ENCODE peak calls at places on chromosomes 12 and 14, in eight cellular contexts. One of them, this sample, is unnamed.

GRCh38 chr12:116559330-116560080 is at the start of gene MAP1LC3B2:
- DNase-seq in fibroblast of villous mesenchyme: peak; percentile 87
- DNase-seq in AG04450: no peak
- DNase-seq in CD8-positive, alpha-beta T cell: peak; percentile 82
- DNase-seq in upper lobe of right lung: peak; percentile 81
- DNase-seq in stomach: peak; percentile 63
- DNase-seq in tibial artery: peak; percentile 41
- DNase-seq in cardiac muscle cell: peak; percentile 90
- DNase-seq in this sample: peak; percentile 85

GRCh38 chr12:12128665-12129064 is 57.9 kb downstream of the BCL2L14 start:
- DNase-seq in fibroblast of villous mesenchyme: no peak
- DNase-seq in AG04450: no peak
- DNase-seq in CD8-positive, alpha-beta T cell: no peak
- DNase-seq in upper lobe of right lung: no peak
- DNase-seq in stomach: no peak
- DNase-seq in tibial artery: no peak
- DNase-seq in cardiac muscle cell: no peak
- DNase-seq in this sample: no peak

GRCh38 chr12:42960087-42960527 is 370.6 kb upstream of the PRICKLE1 start:
- DNase-seq in fibroblast of villous mesenchyme: no peak
- DNase-seq in AG04450: no peak
- DNase-seq in CD8-positive, alpha-beta T cell: no peak
- DNase-seq in upper lobe of right lung: no peak
- DNase-seq in stomach: no peak
- DNase-seq in tibial artery: no peak
- DNase-seq in cardiac muscle cell: no peak
- DNase-seq in this sample: no peak

GRCh38 chr14:54976316-54976715 is 50.6 kb downstream of the WDHD1 start:
- DNase-seq in fibroblast of villous mesenchyme: peak; percentile 82
- DNase-seq in AG04450: peak; percentile 30
- DNase-seq in CD8-positive, alpha-beta T cell: no peak
- DNase-seq in upper lobe of right lung: no peak
- DNase-seq in stomach: no peak
- DNase-seq in tibial artery: no peak
- DNase-seq in cardiac muscle cell: peak; percentile 85
- DNase-seq in this sample: peak; percentile 85

GRCh38 chr12:106309671-106310313 is 7.3 kb downstream of the TCP11L2 start:
- DNase-seq in fibroblast of villous mesenchyme: peak; percentile 59
- DNase-seq in AG04450: peak; percentile 37
- DNase-seq in CD8-positive, alpha-beta T cell: no peak
- DNase-seq in upper lobe of right lung: no peak
- DNase-seq in stomach: no peak
- DNase-seq in tibial artery: no peak
- DNase-seq in cardiac muscle cell: peak; percentile 78
- DNase-seq in this sample: peak; percentile 57

GRCh38 chr12:62698701-62699101 is 232.1 kb downstream of the MON2 start:
- DNase-seq in fibroblast of villous mesenchyme: no peak
- DNase-seq in AG04450: no peak
- DNase-seq in CD8-positive, alpha-beta T cell: no peak
- DNase-seq in upper lobe of right lung: no peak
- DNase-seq in stomach: no peak
- DNase-seq in tibial artery: no peak
- DNase-seq in cardiac muscle cell: peak; percentile 70
- DNase-seq in this sample: peak; percentile 82

GRCh38 chr12:70609739-70610491 is 27.3 kb downstream of the PTPRB start:
- DNase-seq in fibroblast of villous mesenchyme: peak; percentile 3
- DNase-seq in AG04450: no peak
- DNase-seq in CD8-positive, alpha-beta T cell: no peak
- DNase-seq in upper lobe of right lung: peak; percentile 74
- DNase-seq in stomach: peak; percentile 48
- DNase-seq in tibial artery: peak; percentile 37
- DNase-seq in cardiac muscle cell: peak; percentile 53
- DNase-seq in this sample: peak; percentile 38

GRCh38 chr14:59032821-59033220 is 155.6 kb upstream of the DAAM1 start:
- DNase-seq in fibroblast of villous mesenchyme: no peak
- DNase-seq in AG04450: no peak
- DNase-seq in CD8-positive, alpha-beta T cell: no peak
- DNase-seq in upper lobe of right lung: no peak
- DNase-seq in stomach: no peak
- DNase-seq in tibial artery: no peak
- DNase-seq in cardiac muscle cell: no peak
- DNase-seq in this sample: no peak

GRCh38 chr14:54488646-54489317 is at the start of gene GMFB:
- DNase-seq in fibroblast of villous mesenchyme: peak; percentile 95
- DNase-seq in AG04450: peak; percentile 77
- DNase-seq in CD8-positive, alpha-beta T cell: peak; percentile 91
- DNase-seq in upper lobe of right lung: peak; percentile 96
- DNase-seq in stomach: peak; percentile 93
- DNase-seq in tibial artery: peak; percentile 92
- DNase-seq in cardiac muscle cell: peak; percentile 97
- DNase-seq in this sample: peak; percentile 96

GRCh38 chr12:15966426-15966825 is 55.3 kb downstream of the DERA start:
- DNase-seq in fibroblast of villous mesenchyme: no peak
- DNase-seq in AG04450: no peak
- DNase-seq in CD8-positive, alpha-beta T cell: no peak
- DNase-seq in upper lobe of right lung: no peak
- DNase-seq in stomach: no peak
- DNase-seq in tibial artery: no peak
- DNase-seq in cardiac muscle cell: peak; percentile 17
- DNase-seq in this sample: peak; percentile 29

GRCh38 chr12:47754881-47755280 is 3.8 kb downstream of the RAPGEF3 start:
- DNase-seq in fibroblast of villous mesenchyme: no peak
- DNase-seq in AG04450: no peak
- DNase-seq in CD8-positive, alpha-beta T cell: no peak
- DNase-seq in upper lobe of right lung: peak; percentile 88
- DNase-seq in stomach: peak; percentile 93
- DNase-seq in tibial artery: no peak
- DNase-seq in cardiac muscle cell: no peak
- DNase-seq in this sample: no peak

GRCh38 chr12:89542912-89543592 is 17.2 kb upstream of the POC1B start:
- DNase-seq in fibroblast of villous mesenchyme: peak; percentile 88
- DNase-seq in AG04450: peak; percentile 52
- DNase-seq in CD8-positive, alpha-beta T cell: peak; percentile 49
- DNase-seq in upper lobe of right lung: no peak
- DNase-seq in stomach: peak; percentile 76
- DNase-seq in tibial artery: peak; percentile 57
- DNase-seq in cardiac muscle cell: peak; percentile 92
- DNase-seq in this sample: peak; percentile 92

GRCh38 chr14:93231129-93231979 is 24.3 kb downstream of the UBR7 start:
- DNase-seq in fibroblast of villous mesenchyme: peak; percentile 53
- DNase-seq in AG04450: no peak
- DNase-seq in CD8-positive, alpha-beta T cell: no peak
- DNase-seq in upper lobe of right lung: peak; percentile 56
- DNase-seq in stomach: no peak
- DNase-seq in tibial artery: no peak
- DNase-seq in cardiac muscle cell: peak; percentile 59
- DNase-seq in this sample: peak; percentile 46

GRCh38 chr12:106519587-106519986 is 63.2 kb upstream of the RFX4 start:
- DNase-seq in fibroblast of villous mesenchyme: peak; percentile 56
- DNase-seq in AG04450: peak; percentile 54
- DNase-seq in CD8-positive, alpha-beta T cell: no peak
- DNase-seq in upper lobe of right lung: no peak
- DNase-seq in stomach: no peak
- DNase-seq in tibial artery: no peak
- DNase-seq in cardiac muscle cell: peak; percentile 54
- DNase-seq in this sample: peak; percentile 47

GRCh38 chr12:45331552-45331951 is 115.7 kb downstream of the ANO6 start:
- DNase-seq in fibroblast of villous mesenchyme: no peak
- DNase-seq in AG04450: no peak
- DNase-seq in CD8-positive, alpha-beta T cell: no peak
- DNase-seq in upper lobe of right lung: no peak
- DNase-seq in stomach: no peak
- DNase-seq in tibial artery: no peak
- DNase-seq in cardiac muscle cell: no peak
- DNase-seq in this sample: no peak

GRCh38 chr14:65043893-65044595 is 57.3 kb downstream of the FNTB start:
- DNase-seq in fibroblast of villous mesenchyme: no peak
- DNase-seq in AG04450: no peak
- DNase-seq in CD8-positive, alpha-beta T cell: no peak
- DNase-seq in upper lobe of right lung: no peak
- DNase-seq in stomach: no peak
- DNase-seq in tibial artery: no peak
- DNase-seq in cardiac muscle cell: no peak
- DNase-seq in this sample: no peak

GRCh38 chr12:2288001-2288400 is 235.2 kb downstream of the CACNA1C start:
- DNase-seq in fibroblast of villous mesenchyme: peak; percentile 67
- DNase-seq in AG04450: no peak
- DNase-seq in CD8-positive, alpha-beta T cell: no peak
- DNase-seq in upper lobe of right lung: peak; percentile 60
- DNase-seq in stomach: no peak
- DNase-seq in tibial artery: peak; percentile 37
- DNase-seq in cardiac muscle cell: peak; percentile 67
- DNase-seq in this sample: peak; percentile 42

GRCh38 chr12:29547844-29548243 is 50.4 kb upstream of the OVCH1 start:
- DNase-seq in fibroblast of villous mesenchyme: no peak
- DNase-seq in AG04450: no peak
- DNase-seq in CD8-positive, alpha-beta T cell: no peak
- DNase-seq in upper lobe of right lung: no peak
- DNase-seq in stomach: no peak
- DNase-seq in tibial artery: no peak
- DNase-seq in cardiac muscle cell: no peak
- DNase-seq in this sample: no peak

GRCh38 chr12:52819731-52820510 is 6.0 kb upstream of the KRT4 start:
- DNase-seq in fibroblast of villous mesenchyme: no peak
- DNase-seq in AG04450: no peak
- DNase-seq in CD8-positive, alpha-beta T cell: no peak
- DNase-seq in upper lobe of right lung: no peak
- DNase-seq in stomach: no peak
- DNase-seq in tibial artery: no peak
- DNase-seq in cardiac muscle cell: no peak
- DNase-seq in this sample: peak; percentile 23

GRCh38 chr12:52817699-52818238 is 3.9 kb upstream of the KRT4 start:
- DNase-seq in fibroblast of villous mesenchyme: no peak
- DNase-seq in AG04450: no peak
- DNase-seq in CD8-positive, alpha-beta T cell: no peak
- DNase-seq in upper lobe of right lung: no peak
- DNase-seq in stomach: no peak
- DNase-seq in tibial artery: no peak
- DNase-seq in cardiac muscle cell: no peak
- DNase-seq in this sample: no peak

GRCh38 chr12:52820521-52820920 is 6.6 kb upstream of the KRT4 start:
- DNase-seq in fibroblast of villous mesenchyme: no peak
- DNase-seq in AG04450: no peak
- DNase-seq in CD8-positive, alpha-beta T cell: no peak
- DNase-seq in upper lobe of right lung: no peak
- DNase-seq in stomach: no peak
- DNase-seq in tibial artery: no peak
- DNase-seq in cardiac muscle cell: no peak
- DNase-seq in this sample: no peak

GRCh38 chr12:52818376-52818775 is 4.5 kb upstream of the KRT4 start:
- DNase-seq in fibroblast of villous mesenchyme: no peak
- DNase-seq in AG04450: no peak
- DNase-seq in CD8-positive, alpha-beta T cell: no peak
- DNase-seq in upper lobe of right lung: no peak
- DNase-seq in stomach: no peak
- DNase-seq in tibial artery: no peak
- DNase-seq in cardiac muscle cell: no peak
- DNase-seq in this sample: no peak

DNA sequence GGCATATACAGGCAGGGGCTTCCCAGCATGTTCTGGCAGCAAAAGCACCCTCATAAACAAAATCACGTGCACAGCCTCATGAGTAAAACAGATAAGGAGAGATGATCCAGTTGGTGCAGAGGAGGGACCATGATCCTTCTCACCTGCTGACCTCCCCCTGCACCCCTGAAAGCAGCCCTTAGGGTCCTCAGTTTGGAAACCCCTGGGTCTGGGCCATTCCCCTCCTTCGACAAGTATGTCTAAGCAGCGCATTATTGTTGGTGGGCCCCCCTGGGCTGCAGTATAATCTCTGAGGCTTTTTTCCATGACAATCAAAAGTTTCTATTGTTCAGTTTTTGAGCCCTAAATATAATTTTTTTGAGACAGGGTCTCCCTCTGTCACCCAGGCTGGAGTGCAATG is 5.1 kb upstream of the KRT4 start:
- DNase-seq in fibroblast of villous mesenchyme: no peak
- DNase-seq in AG04450: no peak
- DNase-seq in CD8-positive, alpha-beta T cell: no peak
- DNase-seq in upper lobe of right lung: no peak
- DNase-seq in stomach: no peak
- DNase-seq in tibial artery: no peak
- DNase-seq in cardiac muscle cell: no peak
- DNase-seq in this sample: no peak
- TF ChIP-seq CTCF in fibroblast of villous mesenchyme: no peak
- TF ChIP-seq CTCF in AG04450: no peak
- TF ChIP-seq CTCF in CD8-positive, alpha-beta T cell: no peak
- TF ChIP-seq CTCF in upper lobe of right lung: no peak
- TF ChIP-seq CTCF in stomach: no peak
- TF ChIP-seq CTCF in tibial artery: no peak
- TF ChIP-seq CTCF in cardiac muscle cell: no peak
- TF ChIP-seq CTCF in this sample: no peak

GRCh38 chr12:102483466-102483865 is 3.1 kb upstream of the IGF1 start:
- DNase-seq in fibroblast of villous mesenchyme: no peak
- DNase-seq in AG04450: no peak
- DNase-seq in CD8-positive, alpha-beta T cell: no peak
- DNase-seq in upper lobe of right lung: no peak
- DNase-seq in stomach: no peak
- DNase-seq in tibial artery: no peak
- DNase-seq in cardiac muscle cell: no peak
- DNase-seq in this sample: no peak
- H3K4me3 ChIP-seq in fibroblast of villous mesenchyme: no peak overlapping the region
- H3K4me3 ChIP-seq in AG04450: no peak overlapping the region
- H3K4me3 ChIP-seq in CD8-positive, alpha-beta T cell: no peak overlapping the region
- H3K4me3 ChIP-seq in upper lobe of right lung: no peak overlapping the region
- H3K4me3 ChIP-seq in stomach: no peak overlapping the region
- H3K4me3 ChIP-seq in tibial artery: no peak overlapping the region
- H3K4me3 ChIP-seq in cardiac muscle cell: no peak overlapping the region
- H3K4me3 ChIP-seq in this sample: no peak overlapping the region

GRCh38 chr14:104879983-104880565 is 15.0 kb downstream of the CEP170B start:
- DNase-seq in fibroblast of villous mesenchyme: no peak
- DNase-seq in AG04450: no peak
- DNase-seq in CD8-positive, alpha-beta T cell: no peak
- DNase-seq in upper lobe of right lung: no peak
- DNase-seq in stomach: no peak
- DNase-seq in tibial artery: no peak
- DNase-seq in cardiac muscle cell: no peak
- DNase-seq in this sample: no peak
- TF ChIP-seq CTCF in fibroblast of villous mesenchyme: no peak
- TF ChIP-seq CTCF in AG04450: no peak
- TF ChIP-seq CTCF in CD8-positive, alpha-beta T cell: no peak
- TF ChIP-seq CTCF in upper lobe of right lung: no peak
- TF ChIP-seq CTCF in stomach: no peak
- TF ChIP-seq CTCF in tibial artery: no peak
- TF ChIP-seq CTCF in cardiac muscle cell: no peak
- TF ChIP-seq CTCF in this sample: no peak

DNA sequence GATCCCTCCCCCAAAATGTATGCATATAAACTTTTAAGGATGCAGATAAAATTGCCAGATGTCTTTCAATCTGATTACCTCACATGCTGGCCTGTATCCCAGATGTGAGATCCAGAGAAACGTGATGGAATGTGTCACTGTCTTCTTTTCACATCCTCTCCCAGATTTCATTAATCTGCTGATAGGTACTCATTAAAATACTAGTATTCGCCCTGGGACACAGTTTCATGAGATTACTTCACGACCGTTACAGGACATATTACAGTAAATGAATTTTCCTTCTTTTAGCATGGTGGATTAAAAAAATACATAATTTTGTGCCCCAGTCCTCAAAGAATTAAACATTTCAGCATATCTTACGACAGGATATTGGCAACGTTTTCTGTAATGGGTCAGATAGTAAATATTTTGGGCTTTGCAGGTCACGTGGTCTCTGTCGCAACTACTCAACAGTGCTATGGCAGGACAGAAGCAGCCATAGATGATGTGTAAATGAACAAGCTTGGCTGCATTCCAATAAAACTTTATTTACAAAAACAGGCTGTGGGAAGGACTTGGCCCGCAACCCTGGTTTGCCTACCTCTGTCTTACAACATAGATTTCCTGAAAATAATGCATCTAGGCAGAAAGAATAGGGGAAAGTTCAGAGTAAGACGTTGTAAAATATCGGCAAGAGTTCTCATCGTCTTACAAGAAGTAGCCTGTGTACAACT is 156.0 kb upstream of the DIO3 start:
- DNase-seq in fibroblast of villous mesenchyme: peak; percentile 80
- DNase-seq in AG04450: no peak
- DNase-seq in CD8-positive, alpha-beta T cell: no peak
- DNase-seq in upper lobe of right lung: no peak
- DNase-seq in stomach: peak; percentile 37
- DNase-seq in tibial artery: no peak
- DNase-seq in cardiac muscle cell: peak; percentile 94
- DNase-seq in this sample: peak; percentile 73
- H3K4me3 ChIP-seq in fibroblast of villous mesenchyme: no peak overlapping the region
- H3K4me3 ChIP-seq in AG04450: no peak overlapping the region
- H3K4me3 ChIP-seq in CD8-positive, alpha-beta T cell: no peak overlapping the region
- H3K4me3 ChIP-seq in upper lobe of right lung: no peak overlapping the region
- H3K4me3 ChIP-seq in stomach: no peak overlapping the region
- H3K4me3 ChIP-seq in tibial artery: no peak overlapping the region
- H3K4me3 ChIP-seq in cardiac muscle cell: no peak overlapping the region
- H3K4me3 ChIP-seq in this sample: no peak overlapping the region